ENCODE peak calls at places on chromosomes 5 and 9, in four cellular contexts. J is mesendoderm; Y is NCI-H1436 treated with DMSO at 0.1 percent for 48 hours; O is activated effector memory CD4-positive, alpha-beta T cell treated with anti-CD3 and anti-CD28 coated beads, Interleukin-2, amount 50 U/mL, for 16 hours. P is an unnamed sample.

GRCh38 chr5:158450761-158451160 is 591.8 kb upstream of the CLINT1 start:
- DNase-seq in J (no peak), O (no peak), Y (no peak), P (no peak)

GRCh38 chr5:137822158-137822764 is 45.4 kb upstream of the MYOT start:
- DNase-seq in Y (no peak), J (peak; percentile 89), O (no peak), P (no peak)

GRCh38 chr9:125889524-125890473 is 142.6 kb downstream of the PBX3 start:
- DNase-seq in J (peak; percentile 68), Y (no peak), O (peak; percentile 76), P (no peak)

GRCh38 chr9:133075925-133076324 is 14.1 kb downstream of the CEL start:
- DNase-seq in Y (no peak), O (no peak), J (peak; percentile 25), P (peak; percentile 67)

GRCh38 chr5:107563957-107564544 is 106.7 kb downstream of the EFNA5 start:
- DNase-seq in J (peak; percentile 57), O (no peak), Y (no peak), P (no peak)

GRCh38 chr5:59548807-59549357 is 344.6 kb downstream of the PDE4D start:
- DNase-seq in J (no peak), Y (peak; percentile 93), O (no peak), P (no peak)

GRCh38 chr9:124054671-124055212 is 43.2 kb downstream of the LHX2 start:
- DNase-seq in O (no peak), J (peak; percentile 53), Y (peak; percentile 35), P (peak; percentile 41)

GRCh38 chr9:8208465-8208864 is 408.9 kb upstream of the DMAC1 start:
- DNase-seq in O (no peak), Y (no peak), J (no peak), P (peak; percentile 31)

GRCh38 chr9:88060746-88061145 is 77.5 kb downstream of the SPATA31C2 start:
- DNase-seq in Y (no peak), O (no peak), J (no peak), P (no peak)